ENCODE peak calls at places on chromosomes 1 and 21, in six cellular contexts. B, L, O, V, R and Q are unnamed samples.

GRCh38 chr1:202293620-202294019 is 48.1 kb downstream of the UBE2T start:
- DNase-seq in V (no peak), O (no peak), L (no peak), R (no peak), B (no peak), Q (no peak)

GRCh38 chr1:245085508-245086095 is 69.2 kb upstream of the KIF26B start:
- DNase-seq in O (no peak), V (peak), L (no peak), B (peak), R (no peak), Q (peak)

GRCh38 chr1:180168786-180169640 is 14.3 kb downstream of the QSOX1 start:
- DNase-seq in R (peak), B (peak), V (no peak), O (no peak), L (no peak), Q (no peak)

GRCh38 chr1:169893645-169894423 is at the start of gene SCYL3:
- DNase-seq in L (peak), B (peak), O (peak), R (peak), V (peak), Q (peak)

GRCh38 chr1:90550616-90551406 is 166.3 kb downstream of the BARHL2 start:
- DNase-seq in R (no peak), B (no peak), V (no peak), L (no peak), O (no peak), Q (no peak)

GRCh38 chr1:201506092-201506491 is 831 bp downstream of the CSRP1 start:
- DNase-seq in L (no peak), B (no peak), O (no peak), V (no peak), R (no peak), Q (no peak)

GRCh38 chr1:27316860-27317259 is 5.1 kb upstream of the TMEM222 start:
- DNase-seq in B (no peak), R (no peak), V (no peak), O (no peak), L (no peak), Q (no peak)

GRCh38 chr1:116819081-116819480 is 64.9 kb downstream of the CD2 start:
- DNase-seq in V (no peak), R (no peak), L (no peak), B (no peak), O (no peak), Q (no peak)

GRCh38 chr1:80929868-80930508 is 870.7 kb upstream of the ADGRL2 start:
- DNase-seq in V (no peak), O (no peak), R (no peak), L (no peak), B (no peak), Q (no peak)

GRCh38 chr1:9592510-9593075 is 3.9 kb downstream of the TMEM201 start:
- DNase-seq in O (no peak), R (no peak), L (no peak), V (no peak), B (no peak), Q (no peak)

GRCh38 chr1:24393892-24394291 is 19.7 kb downstream of the STPG1 start:
- DNase-seq in L (no peak), V (peak), O (no peak), R (no peak), B (peak), Q (peak)

GRCh38 chr1:87200875-87201638 is 127.6 kb upstream of the LMO4 start:
- DNase-seq in V (no peak), O (no peak), R (no peak), B (peak), L (no peak), Q (no peak)

GRCh38 chr1:39615086-39615662 is 24.3 kb downstream of the HEYL start:
- DNase-seq in O (no peak), B (no peak), R (no peak), V (no peak), L (no peak), Q (no peak)

GRCh38 chr1:167573035-167573434 is 19.5 kb upstream of the CREG1 start:
- DNase-seq in V (no peak), R (no peak), L (no peak), B (peak), O (no peak), Q (peak)

GRCh38 chr1:203839081-203839480 is 22.3 kb upstream of the SNRPE start:
- DNase-seq in O (no peak), L (no peak), B (no peak), V (peak), R (no peak), Q (peak)

GRCh38 chr1:10556430-10557005 is 81.8 kb downstream of the PEX14 start:
- DNase-seq in O (no peak), R (no peak), V (no peak), B (no peak), L (no peak), Q (no peak)

GRCh38 chr1:216064643-216065042 is 358.6 kb downstream of the USH2A start:
- DNase-seq in L (no peak), O (no peak), V (no peak), R (no peak), B (peak), Q (no peak)

GRCh38 chr1:221419513-221420088 is 322.3 kb downstream of the DUSP10 start:
- DNase-seq in O (no peak), R (no peak), L (no peak), B (peak), V (peak), Q (peak)

GRCh38 chr1:95733031-95733430 is 499.0 kb downstream of the RWDD3 start:
- DNase-seq in B (peak), O (no peak), V (no peak), L (no peak), R (no peak), Q (no peak)

GRCh38 chr21:33557447-33557846 is 14.6 kb downstream of the SON start:
- DNase-seq in O (no peak), R (no peak), B (no peak), V (no peak), L (no peak), Q (no peak)

GRCh38 chr1:114988095-114988494 is 41.5 kb upstream of the TSHB start:
- DNase-seq in V (no peak), B (no peak), L (no peak), O (no peak), R (no peak), Q (no peak)

GRCh38 chr1:197695961-197696360 is 79.3 kb downstream of the DENND1B start:
- DNase-seq in O (no peak), R (no peak), L (peak), V (peak), B (no peak), Q (peak)

GRCh38 chr1:197692965-197693364 is 82.3 kb downstream of the DENND1B start:
- DNase-seq in R (no peak), B (peak), V (peak), O (no peak), L (no peak), Q (peak)

GRCh38 chr1:197691816-197692215 is 83.5 kb downstream of the DENND1B start:
- DNase-seq in L (no peak), R (no peak), B (no peak), V (no peak), O (no peak), Q (no peak)

GRCh38 chr1:197696372-197696771 is 78.9 kb downstream of the DENND1B start:
- DNase-seq in V (peak), L (no peak), R (no peak), O (no peak), B (peak), Q (peak)
- H3K4me3 ChIP-seq in V (no peak), L (no peak), R (no peak), O (no peak), B (no peak), Q (no peak)

GRCh38 chr1:175317309-175317708 is 124.7 kb upstream of the KIAA0040 start:
- DNase-seq in B (no peak), V (no peak), L (no peak), R (no peak), O (no peak), Q (no peak)
- TF ChIP-seq CTCF in B (peak), V (peak), L (no peak), R (peak), O (peak), Q (peak)

DNA sequence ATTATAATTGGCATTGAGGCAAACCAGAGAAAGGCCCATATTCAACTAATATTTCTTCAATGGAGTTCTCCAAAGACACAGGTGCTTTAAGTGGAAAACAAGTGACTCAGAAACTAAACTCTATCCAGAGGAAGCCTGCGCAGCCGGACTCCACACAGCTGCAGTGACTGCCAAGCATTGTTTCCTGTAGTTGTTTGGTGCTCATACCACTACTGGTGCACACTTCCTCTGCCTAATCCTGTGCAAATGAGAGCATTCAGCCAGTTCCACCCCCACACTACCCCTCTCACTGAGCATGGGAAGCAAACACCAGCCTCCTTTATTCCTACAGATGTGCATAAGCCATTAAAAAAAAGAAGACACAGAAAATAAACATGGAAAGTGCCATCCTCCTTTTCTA is 102.9 kb downstream of the VAV3 start:
- DNase-seq in L (no peak), B (no peak), R (no peak), V (no peak), O (no peak), Q (no peak)
- H3K4me3 ChIP-seq in L (no peak), B (no peak), R (no peak), V (no peak), O (no peak), Q (no peak)

GRCh38 chr1:58792851-58793250 is 9.0 kb upstream of the JUN start:
- DNase-seq in O (no peak), R (no peak), B (no peak), V (no peak), L (no peak), Q (no peak)

GRCh38 chr1:58790313-58790712 is 6.5 kb upstream of the JUN start:
- DNase-seq in B (no peak), V (no peak), O (no peak), L (no peak), R (no peak), Q (no peak)

GRCh38 chr1:58791106-58791505 is 7.3 kb upstream of the JUN start:
- DNase-seq in V (no peak), L (no peak), B (no peak), R (no peak), O (no peak), Q (no peak)

GRCh38 chr1:58799080-58799479 is 15.2 kb upstream of the JUN start:
- DNase-seq in B (no peak), O (no peak), L (no peak), R (no peak), V (no peak), Q (no peak)

GRCh38 chr1:58794585-58794984 is 10.7 kb upstream of the JUN start:
- DNase-seq in B (peak), O (no peak), V (no peak), L (no peak), R (no peak), Q (no peak)
- TF ChIP-seq CTCF in B (no peak), O (no peak), V (no peak), L (no peak), R (no peak), Q (no peak)

GRCh38 chr1:177077006-177077405 is 87.5 kb downstream of the ASTN1 start:
- DNase-seq in O (no peak), L (no peak), V (no peak), R (no peak), B (no peak), Q (no peak)

GRCh38 chr1:177080564-177080963 is 83.9 kb downstream of the ASTN1 start:
- DNase-seq in O (no peak), V (no peak), R (no peak), L (no peak), B (no peak), Q (no peak)

GRCh38 chr1:177082855-177083741 is 81.4 kb downstream of the ASTN1 start:
- DNase-seq in R (no peak), V (peak), O (no peak), L (no peak), B (peak), Q (peak)

DNA sequence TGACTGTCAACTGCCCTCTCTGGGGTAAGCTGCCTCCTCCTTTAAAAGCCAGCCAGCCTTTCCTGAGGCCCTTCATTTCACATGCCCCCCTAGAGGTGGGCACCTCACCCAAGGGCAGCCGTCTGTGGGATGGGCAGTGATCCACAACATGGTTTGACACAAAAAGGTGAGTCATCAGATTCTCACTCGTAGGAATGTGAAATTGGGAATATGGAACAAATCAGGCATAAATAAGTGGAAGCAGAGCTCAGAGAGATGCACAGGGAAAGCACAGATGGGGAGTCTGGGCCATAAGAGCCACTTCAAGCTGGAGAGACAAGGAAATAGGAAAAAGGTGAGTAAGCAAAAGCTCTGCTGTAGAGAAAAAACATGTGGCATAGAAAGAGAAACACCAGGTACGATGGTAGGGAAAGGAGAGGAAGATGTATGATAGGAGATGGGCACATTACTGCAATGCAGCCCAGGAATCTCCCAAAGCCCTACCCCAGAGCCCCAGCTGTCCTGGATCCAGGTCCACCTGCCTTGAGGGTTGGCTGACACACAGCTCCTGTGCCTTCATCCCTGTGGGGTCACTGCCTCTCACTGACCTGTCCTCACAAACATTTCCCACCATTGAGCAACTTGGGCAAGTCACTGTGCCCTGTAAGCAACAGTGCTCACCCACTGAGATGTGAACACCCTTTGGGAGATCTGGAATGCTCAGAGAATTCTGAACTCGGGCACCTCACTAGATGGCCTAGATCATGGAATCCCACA is 86.6 kb downstream of the ASTN1 start:
- DNase-seq in L (no peak), O (no peak), R (no peak), V (peak), B (no peak), Q (peak)
- H3K4me3 ChIP-seq in L (no peak), O (no peak), R (no peak), V (no peak), B (no peak), Q (no peak)

GRCh38 chr21:45923146-45923545 is 58.4 kb upstream of the COL6A1 start:
- DNase-seq in B (peak), V (peak), L (peak), R (peak), O (peak), Q (peak)
- TF ChIP-seq CTCF in B (peak), V (peak), L (peak), R (peak), O (peak), Q (peak)

GRCh38 chr1:2301607-2302291 is 73.6 kb downstream of the SKI start:
- DNase-seq in O (no peak), R (no peak), L (no peak), B (no peak), V (no peak), Q (no peak)
- H3K4me3 ChIP-seq in O (peak), R (no peak), L (no peak), B (no peak), V (no peak), Q (no peak)

DNA sequence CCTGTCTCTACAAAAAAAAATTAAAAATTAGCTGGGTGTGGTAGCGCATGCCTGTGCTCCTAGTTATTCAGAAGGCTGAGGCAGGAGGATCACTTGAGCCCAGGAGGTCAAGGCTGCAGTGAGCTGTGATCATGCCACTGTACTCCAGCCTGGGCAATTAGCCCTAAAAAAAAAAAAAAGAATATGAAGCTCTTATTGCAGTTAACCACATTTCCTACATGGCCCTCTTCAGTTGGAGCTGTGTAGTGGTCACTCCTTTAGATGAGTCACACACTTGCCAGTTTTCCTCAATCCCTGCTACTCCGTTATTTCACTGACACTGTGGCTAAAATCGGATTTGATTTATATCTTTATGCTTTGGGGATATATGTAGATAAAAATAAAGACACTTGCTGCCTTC is 11.8 kb downstream of the NFYC start:
- DNase-seq in O (no peak), R (no peak), L (no peak), B (peak), V (peak), Q (peak)
- TF ChIP-seq CTCF in O (no peak), R (no peak), L (no peak), B (no peak), V (no peak), Q (peak)

GRCh38 chr1:240763771-240764170 is 151.8 kb upstream of the GREM2 start:
- DNase-seq in O (no peak), R (no peak), V (no peak), B (no peak), L (no peak), Q (no peak)

DNA sequence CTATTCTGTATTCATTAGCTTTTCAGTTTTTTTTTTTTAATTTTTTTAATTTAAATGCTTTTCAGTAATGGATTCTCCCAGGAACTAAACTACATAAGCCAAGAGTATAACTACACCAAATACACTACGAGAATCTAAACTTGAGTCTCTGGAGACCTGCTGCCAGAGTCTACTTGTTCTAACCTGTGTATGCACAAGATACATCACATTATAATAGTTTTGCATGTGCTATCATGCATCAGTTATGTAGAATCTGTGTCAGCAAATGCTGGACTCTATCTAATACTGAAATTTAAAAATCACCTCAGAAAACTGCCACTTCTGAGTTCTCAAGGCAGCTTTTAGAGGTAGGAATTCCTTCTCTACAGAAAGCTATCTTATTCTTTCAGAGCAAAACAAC is 146.3 kb upstream of the GREM2 start:
- DNase-seq in R (no peak), B (peak), V (no peak), L (no peak), O (no peak), Q (no peak)
- H3K4me3 ChIP-seq in R (no peak), B (no peak), V (no peak), L (no peak), O (no peak), Q (no peak)